ENCODE peak calls at places on chromosome X, in five cellular contexts. T is endothelial cell of umbilical vein, F is iPS DF 6.9, O is K562, K is tibial nerve. Y is an unnamed sample.

GRCh38 chrX:68842351-68842750 is 13.5 kb downstream of the EFNB1 start:
- DNase-seq in O (no peak), K (no peak), T (no peak), F (no peak), Y (peak; percentile 80)

GRCh38 chrX:88982183-88982582 is 235.2 kb downstream of the CPXCR1 start:
- DNase-seq in F (no peak), T (no peak), K (no peak), O (no peak), Y (no peak)

GRCh38 chrX:116499780-116500179 is 37.0 kb upstream of the CT83 start:
- DNase-seq in F (no peak), K (no peak), T (no peak), O (no peak), Y (no peak)

GRCh38 chrX:69615323-69615722 is 590 bp upstream of the EDA start:
- DNase-seq in T (no peak), O (no peak), K (no peak), F (no peak), Y (no peak)

GRCh38 chrX:44092778-44093177 is 119.6 kb upstream of the NDP start:
- DNase-seq in K (no peak), O (no peak), T (no peak), F (no peak), Y (peak; percentile 15)

GRCh38 chrX:64976673-64977040 is 407 bp upstream of the ZC4H2 start:
- DNase-seq in F (no peak), K (no peak), O (no peak), T (no peak), Y (no peak)

GRCh38 chrX:111164728-111165127 is 68.7 kb downstream of the PAK3 start:
- DNase-seq in T (no peak), K (no peak), F (no peak), O (peak; percentile 10), Y (no peak)

GRCh38 chrX:2715066-2715600 is 24.0 kb downstream of the CD99 start:
- DNase-seq in T (no peak), F (no peak), O (no peak), K (no peak), Y (no peak)

GRCh38 chrX:267771-268261 is 13.4 kb upstream of the PLCXD1 start:
- DNase-seq in T (no peak), O (no peak), F (no peak), K (no peak), Y (peak; percentile 36)

GRCh38 chrX:50726296-50726695 is 87.7 kb downstream of the SHROOM4 start:
- DNase-seq in F (no peak), T (no peak), O (no peak), K (no peak), Y (no peak)

GRCh38 chrX:48461830-48462229 is 8.2 kb downstream of the SLC38A5 start:
- DNase-seq in K (no peak), T (no peak), O (peak; percentile 1), F (no peak), Y (no peak)

GRCh38 chrX:68999931-69000330 is 165.3 kb downstream of the PJA1 start:
- DNase-seq in K (no peak), T (peak; percentile 21), O (no peak), F (no peak), Y (no peak)

GRCh38 chrX:57368158-57368557 is 81.7 kb downstream of the FAAH2 start:
- DNase-seq in F (no peak), T (no peak), O (no peak), K (no peak), Y (no peak)

GRCh38 chrX:12701625-12702024 is 89.6 kb upstream of the PRPS2 start:
- DNase-seq in T (peak; percentile 46), F (peak; percentile 25), O (peak; percentile 58), K (no peak), Y (peak; percentile 58)

GRCh38 chrX:1223253-1223621 is 10.8 kb upstream of the CRLF2 start:
- DNase-seq in T (no peak), K (no peak), F (no peak), O (no peak), Y (no peak)

GRCh38 chrX:11196476-11196875 is 85.3 kb downstream of the HCCS start:
- DNase-seq in K (no peak), T (no peak), O (no peak), F (no peak), Y (no peak)

GRCh38 chrX:131734621-131735020 is 190.7 kb downstream of the OR13H1 start:
- DNase-seq in T (no peak), F (no peak), K (no peak), O (no peak), Y (no peak)

GRCh38 chrX:101682723-101683122 is 23.1 kb upstream of the ARMCX2 start:
- DNase-seq in T (peak; percentile 73), K (no peak), O (no peak), F (no peak), Y (no peak)

GRCh38 chrX:125205918-125206665 is 113.6 kb upstream of the TEX13C start:
- DNase-seq in K (no peak), F (no peak), O (no peak), T (no peak), Y (no peak)
- H3K4me3 ChIP-seq in K (no peak overlapping the region), F (peak overlapping the region; percentile 68), O (no peak overlapping the region), T (no peak overlapping the region), Y (no peak overlapping the region)

DNA sequence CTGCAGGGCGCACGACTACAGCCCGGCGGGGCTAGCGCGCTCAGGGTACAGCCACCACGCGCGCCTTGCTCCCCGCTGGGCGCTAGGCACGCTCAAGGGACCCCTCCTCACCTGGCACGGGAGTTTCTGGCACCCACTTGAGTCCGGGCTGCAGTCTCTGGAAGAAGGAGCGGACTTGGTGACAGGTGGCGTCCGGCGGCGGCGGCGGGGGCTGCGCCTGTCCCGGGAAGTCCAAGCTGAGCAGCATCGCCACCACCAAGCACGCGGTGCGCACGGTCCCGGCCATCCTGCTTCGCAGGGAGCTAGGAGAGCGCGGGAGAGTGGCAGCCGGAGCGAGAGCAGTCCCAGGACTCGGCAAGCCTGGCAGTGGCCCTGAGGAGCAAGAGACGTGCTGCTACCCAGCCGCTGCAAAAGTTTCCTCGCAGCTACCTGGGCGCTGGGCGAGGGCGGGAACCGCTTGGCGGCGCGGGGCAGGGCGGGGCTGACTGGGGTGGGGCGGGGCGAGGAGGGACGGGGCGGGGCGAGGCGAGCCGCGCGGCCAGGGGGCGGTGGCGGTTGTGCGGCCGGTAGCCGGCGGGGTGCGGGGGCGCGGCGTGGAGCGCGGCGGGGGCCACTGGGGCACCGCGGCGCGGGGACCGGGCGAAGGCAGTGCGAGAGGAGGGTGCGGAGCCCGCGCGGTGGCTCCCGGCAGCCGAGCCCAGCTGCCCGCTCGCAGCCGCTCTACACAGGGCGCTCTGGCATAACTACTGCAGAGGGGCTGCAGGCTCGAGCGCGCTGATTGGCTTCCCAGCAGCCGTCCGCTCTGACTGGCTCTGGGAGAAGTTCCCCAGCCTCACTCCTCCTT is at the start of gene GPC3:
- DNase-seq in T (peak; percentile 8), O (peak; percentile 73), K (no peak), F (peak; percentile 43), Y (peak; percentile 30)
- H3K27me3 ChIP-seq in T (peaks cover 10% of the 10 kb centered on the region), O (peaks cover 26% of the 10 kb centered on the region), K (peaks cover 11% of the 10 kb centered on the region), F (peaks cover 2% of the 10 kb centered on the region), Y (peaks cover 7% of the 10 kb centered on the region)

GRCh38 chrX:154749856-154750255 is 1.0 kb downstream of the GAB3 start:
- DNase-seq in T (no peak), K (no peak), F (no peak), O (no peak), Y (no peak)
- H3K4me3 ChIP-seq in T (peak overlapping the region; percentile 69), K (peak overlapping the region; percentile 48), F (no peak overlapping the region), O (peak overlapping the region; percentile 69), Y (peak overlapping the region; percentile 62)

GRCh38 chrX:95055991-95056390 is 1382.0 kb downstream of the FAM133A start:
- DNase-seq in F (no peak), O (no peak), T (no peak), K (no peak), Y (no peak)

GRCh38 chrX:95057341-95057740 is 1383.3 kb downstream of the FAM133A start:
- DNase-seq in K (no peak), T (no peak), O (no peak), F (no peak), Y (no peak)

GRCh38 chrX:95059909-95060308 is 1385.9 kb downstream of the FAM133A start:
- DNase-seq in O (no peak), T (no peak), K (no peak), F (no peak), Y (no peak)

GRCh38 chrX:95056901-95057300 is 1382.9 kb downstream of the FAM133A start:
- DNase-seq in F (no peak), O (no peak), K (no peak), T (no peak), Y (no peak)

DNA sequence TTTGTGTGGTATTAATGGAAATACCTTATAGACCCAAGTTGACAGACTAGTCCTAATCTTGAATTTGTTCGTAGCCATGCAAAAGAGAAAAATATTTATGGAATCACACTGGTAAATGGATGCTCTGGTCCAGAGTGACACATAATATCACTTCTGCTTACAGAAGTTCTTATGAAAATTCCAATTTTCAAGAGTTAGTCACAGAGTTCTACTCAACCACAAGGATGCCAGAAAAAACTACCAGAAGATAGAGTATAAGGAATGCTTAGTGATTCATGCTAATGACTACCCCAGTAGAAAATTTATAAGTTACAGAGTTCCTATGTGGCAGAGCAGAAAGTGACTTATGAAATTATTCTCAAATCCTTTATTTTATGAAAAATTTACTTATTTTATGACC is 1384.8 kb downstream of the FAM133A start:
- DNase-seq in F (no peak), O (no peak), K (no peak), T (no peak), Y (no peak)
- H3K27me3 ChIP-seq in F (no peaks in the 10 kb centered on the region), O (no peaks in the 10 kb centered on the region), K (peaks cover 10% of the 10 kb centered on the region), T (no peaks in the 10 kb centered on the region), Y (no peaks in the 10 kb centered on the region)

GRCh38 chrX:122910697-122911096 is 273.4 kb upstream of the GRIA3 start:
- DNase-seq in O (no peak), K (no peak), T (no peak), F (no peak), Y (no peak)
- H3K4me3 ChIP-seq in O (no peak overlapping the region), K (no peak overlapping the region), T (no peak overlapping the region), F (no peak overlapping the region), Y (no peak overlapping the region)

GRCh38 chrX:153557618-153558017 is 40.2 kb downstream of the ATP2B3 start:
- DNase-seq in K (no peak), F (no peak), O (no peak), T (no peak), Y (no peak)
- H3K27me3 ChIP-seq in K (peaks cover 6% of the 10 kb centered on the region), F (no peaks in the 10 kb centered on the region), O (peaks cover 89% of the 10 kb centered on the region), T (no peaks in the 10 kb centered on the region), Y (no peaks in the 10 kb centered on the region)